ENCODE peak calls at places on chromosomes 3 and 15, in six cellular contexts. T, V, M, D, C and F are unnamed samples.

GRCh38 chr3:172675371-172676193 is 35.3 kb downstream of the NCEH1 start:
- DNase-seq in T (peak; percentile 65), V (peak; percentile 72), M (no peak), D (no peak), C (no peak), F (no peak)

GRCh38 chr3:112484352-112484751 is 14.9 kb downstream of the BTLA start:
- DNase-seq in T (no peak), V (no peak), M (no peak), D (no peak), C (no peak), F (no peak)

GRCh38 chr3:157156844-157157635 is 2.9 kb downstream of the CCNL1 start:
- DNase-seq in T (no peak), V (peak; percentile 38), M (no peak), D (no peak), C (no peak), F (no peak)

GRCh38 chr3:10764314-10765051 is 51.5 kb upstream of the SLC6A11 start:
- DNase-seq in T (no peak), V (no peak), M (no peak), D (no peak), C (no peak), F (no peak)

GRCh38 chr3:12722205-12722604 is 36.9 kb downstream of the TMEM40 start:
- DNase-seq in T (no peak), V (no peak), M (no peak), D (no peak), C (no peak), F (no peak)

GRCh38 chr15:35184646-35185045 is 99.6 kb upstream of the NANOGP8 start:
- DNase-seq in T (no peak), V (no peak), M (no peak), D (no peak), C (no peak), F (no peak)

GRCh38 chr15:51267047-51267713 is 71.2 kb downstream of the CYP19A1 start:
- DNase-seq in T (no peak), V (peak; percentile 9), M (peak; percentile 23), D (no peak), C (no peak), F (no peak)

GRCh38 chr15:33242669-33243191 is 48.2 kb upstream of the FMN1 start:
- DNase-seq in T (no peak), V (peak; percentile 41), M (no peak), D (no peak), C (no peak), F (no peak)

GRCh38 chr3:160870327-160870726 is 114.3 kb downstream of the PPM1L start:
- DNase-seq in T (no peak), V (no peak), M (no peak), D (no peak), C (no peak), F (no peak)

GRCh38 chr3:185852562-185853135 is 27.8 kb upstream of the IGF2BP2 start:
- DNase-seq in T (no peak), V (no peak), M (no peak), D (no peak), C (no peak), F (no peak)

GRCh38 chr15:45026646-45027045 is 3.7 kb downstream of the SORD start:
- DNase-seq in T (no peak), V (no peak), M (no peak), D (no peak), C (no peak), F (no peak)

GRCh38 chr15:38826880-38827279 is 262.3 kb upstream of the RASGRP1 start:
- DNase-seq in T (no peak), V (no peak), M (no peak), D (no peak), C (no peak), F (no peak)

GRCh38 chr3:53581671-53582070 is 87.3 kb downstream of the CACNA1D start:
- DNase-seq in T (no peak), V (no peak), M (no peak), D (no peak), C (no peak), F (no peak)

GRCh38 chr15:77013786-77014136 is 18.8 kb downstream of the PSTPIP1 start:
- DNase-seq in T (no peak), V (no peak), M (no peak), D (no peak), C (no peak), F (peak; percentile 90)

GRCh38 chr15:27449940-27450339 is 479.0 kb downstream of the GABRG3 start:
- DNase-seq in T (no peak), V (no peak), M (no peak), D (no peak), C (no peak), F (no peak)

GRCh38 chr3:53709856-53710674 is 136.2 kb downstream of the CHDH start:
- DNase-seq in T (peak; percentile 82), V (peak; percentile 42), M (peak; percentile 79), D (no peak), C (peak; percentile 62), F (peak; percentile 54)

GRCh38 chr3:172002512-172003078 is 36.8 kb upstream of the FNDC3B start:
- DNase-seq in T (no peak), V (no peak), M (no peak), D (no peak), C (no peak), F (no peak)

GRCh38 chr3:197371521-197372075 is 73.2 kb upstream of the DLG1 start:
- DNase-seq in T (no peak), V (peak; percentile 41), M (no peak), D (no peak), C (no peak), F (no peak)

GRCh38 chr3:12966847-12967750 is 106.1 kb downstream of the IQSEC1 start:
- DNase-seq in T (no peak), V (no peak), M (peak; percentile 45), D (no peak), C (peak; percentile 34), F (no peak)

GRCh38 chr15:41773332-41773728 is 954 bp upstream of the MAPKBP1 start:
- DNase-seq in T (no peak), V (peak; percentile 31), M (no peak), D (no peak), C (no peak), F (no peak)

GRCh38 chr3:43176666-43177065 is 70.8 kb upstream of the POMGNT2 start:
- DNase-seq in T (no peak), V (no peak), M (no peak), D (no peak), C (no peak), F (no peak)

GRCh38 chr15:99440551-99441426 is 125.0 kb upstream of the MEF2A start:
- DNase-seq in T (peak; percentile 3), V (no peak), M (peak; percentile 21), D (no peak), C (no peak), F (no peak)

GRCh38 chr3:117243657-117244056 is 534.1 kb downstream of the TUSC7 start:
- DNase-seq in T (no peak), V (peak; percentile 3), M (no peak), D (no peak), C (no peak), F (no peak)

GRCh38 chr3:174440350-174440716 is 418.8 kb upstream of the NAALADL2 start:
- DNase-seq in T (peak; percentile 27), V (peak; percentile 44), M (peak; percentile 28), D (no peak), C (peak; percentile 33), F (no peak)

GRCh38 chr3:138948371-138949001 is 1.5 kb downstream of the FOXL2NB start:
- DNase-seq in T (no peak), V (no peak), M (no peak), D (no peak), C (no peak), F (no peak)

GRCh38 chr3:15279671-15280402 is 52.5 kb downstream of the SH3BP5 start:
- DNase-seq in T (no peak), V (no peak), M (no peak), D (no peak), C (no peak), F (no peak)

GRCh38 chr3:140152851-140153640 is 218.1 kb downstream of the CLSTN2 start:
- DNase-seq in T (no peak), V (no peak), M (no peak), D (no peak), C (no peak), F (no peak)

GRCh38 chr15:89346516-89346915 is 11.9 kb upstream of the POLG start:
- DNase-seq in T (no peak), V (no peak), M (no peak), D (no peak), C (no peak), F (no peak)

GRCh38 chr3:12345584-12346494 is 57.0 kb downstream of the PPARG start:
- DNase-seq in T (no peak), V (no peak), M (no peak), D (no peak), C (no peak), F (no peak)

GRCh38 chr3:175885196-175885766 is 1026.1 kb downstream of the NAALADL2 start:
- DNase-seq in T (no peak), V (no peak), M (no peak), D (no peak), C (no peak), F (no peak)

GRCh38 chr15:61159901-61160300 is 69.2 kb downstream of the RORA start:
- DNase-seq in T (no peak), V (no peak), M (no peak), D (no peak), C (no peak), F (no peak)

GRCh38 chr3:118792191-118792590 is 242.5 kb downstream of the IGSF11 start:
- DNase-seq in T (no peak), V (no peak), M (no peak), D (no peak), C (no peak), F (no peak)

GRCh38 chr3:194099215-194099614 is 36.7 kb upstream of the HES1 start:
- DNase-seq in T (no peak), V (no peak), M (no peak), D (no peak), C (no peak), F (no peak)
- H3K4me1 ChIP-seq in T (peaks cover 10% of the 10 kb centered on the region), V (peaks cover 33% of the 10 kb centered on the region), M (no peaks in the 10 kb centered on the region), D (peaks cover 36% of the 10 kb centered on the region), C (peaks cover 12% of the 10 kb centered on the region), F (peaks cover 20% of the 10 kb centered on the region)

DNA sequence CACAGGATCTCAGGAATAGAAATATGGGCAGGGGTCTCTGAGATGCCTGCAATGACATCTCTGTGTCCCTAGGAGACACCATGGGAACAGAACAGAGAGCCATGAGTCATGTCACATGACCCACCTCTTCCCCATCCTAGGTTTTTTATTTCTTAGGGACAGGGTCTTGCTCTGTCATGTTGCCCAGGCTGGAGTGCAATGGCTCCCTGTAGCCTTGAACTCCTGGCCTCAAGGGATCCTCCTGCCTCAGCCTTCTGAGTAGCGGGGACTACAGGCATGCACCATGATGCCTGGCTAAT is 6.4 kb downstream of the ALPK3 start:
- DNase-seq in T (no peak), V (no peak), M (no peak), D (no peak), C (no peak), F (no peak)
- H3K4me1 ChIP-seq in T (peaks cover 7% of the 10 kb centered on the region), V (peaks cover 8% of the 10 kb centered on the region), M (peaks cover 11% of the 10 kb centered on the region), D (no peaks in the 10 kb centered on the region), C (no peaks in the 10 kb centered on the region), F (no peaks in the 10 kb centered on the region)

DNA sequence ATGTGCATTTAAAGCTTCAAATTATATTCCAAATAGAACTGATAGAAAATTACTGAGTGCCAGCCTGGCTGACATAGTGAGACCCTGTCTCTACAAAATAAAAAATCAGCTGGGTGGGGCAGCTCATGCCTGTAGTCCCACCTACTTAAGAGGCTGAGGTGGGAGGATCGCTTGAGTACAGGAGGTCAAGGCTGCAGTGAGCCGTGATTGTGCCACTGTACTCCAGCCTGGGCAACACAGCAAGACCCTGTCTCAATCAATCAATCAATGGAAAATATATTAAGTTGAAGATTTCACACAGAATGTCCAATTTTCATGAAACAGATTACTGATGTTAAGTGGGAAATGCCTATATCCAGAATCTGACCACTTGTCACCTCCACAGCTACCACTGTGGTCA is 4.1 kb downstream of the MON1A start:
- DNase-seq in T (no peak), V (no peak), M (no peak), D (no peak), C (no peak), F (no peak)
- H3K4me1 ChIP-seq in T (peaks cover 14% of the 10 kb centered on the region), V (peaks cover 3% of the 10 kb centered on the region), M (no peaks in the 10 kb centered on the region), D (no peaks in the 10 kb centered on the region), C (peaks cover 9% of the 10 kb centered on the region), F (peaks cover 12% of the 10 kb centered on the region)

GRCh38 chr3:99662838-99663570 is 24.6 kb downstream of the COL8A1 start:
- DNase-seq in T (no peak), V (no peak), M (no peak), D (no peak), C (no peak), F (no peak)
- H3K4me1 ChIP-seq in T (peaks cover 9% of the 10 kb centered on the region), V (peaks cover 10% of the 10 kb centered on the region), M (no peaks in the 10 kb centered on the region), D (no peaks in the 10 kb centered on the region), C (no peaks in the 10 kb centered on the region), F (no peaks in the 10 kb centered on the region)